ENCODE peak calls at places on chromosomes 13 and 19, in seven cellular contexts. Q, Y, Z, F, J, A and B are unnamed samples.

GRCh38 chr19:39539519-39540332 is at the start of gene EID2:
- DNase-seq in Y (peak), F (peak), A (peak), J (peak), Q (peak), Z (peak), B (peak)

GRCh38 chr19:44740351-44740824 is 8.1 kb upstream of the BCL3 start:
- DNase-seq in Y (no peak), Q (no peak), Z (no peak), J (no peak), A (no peak), F (no peak), B (no peak)

GRCh38 chr19:9171393-9171991 is 7.3 kb upstream of the OR7D2 start:
- DNase-seq in A (no peak), Y (no peak), Q (no peak), F (no peak), Z (no peak), J (no peak), B (no peak)

GRCh38 chr19:46984077-46985010 is 35.3 kb upstream of the NPAS1 start:
- DNase-seq in A (no peak), Y (no peak), Q (peak), Z (peak), J (no peak), F (no peak), B (no peak)

GRCh38 chr19:17766543-17767131 is 15.4 kb downstream of the FCHO1 start:
- DNase-seq in Q (peak), Z (peak), Y (peak), J (peak), A (peak), F (no peak), B (peak)

GRCh38 chr19:2823646-2824045 is 4.0 kb downstream of the ZNF554 start:
- DNase-seq in Z (no peak), F (no peak), A (no peak), J (no peak), Q (no peak), Y (no peak), B (no peak)

GRCh38 chr19:35332817-35333216 is 3.8 kb downstream of the CD22 start:
- DNase-seq in Q (no peak), Y (no peak), Z (no peak), F (no peak), A (no peak), J (no peak), B (no peak)

GRCh38 chr13:79432992-79433391 is 26.9 kb upstream of the RBM26 start:
- DNase-seq in F (no peak), J (no peak), Y (no peak), Q (no peak), Z (no peak), A (no peak), B (no peak)

GRCh38 chr13:28548872-28549271 is 53.9 kb upstream of the FLT1 start:
- DNase-seq in Z (no peak), J (no peak), Q (no peak), F (no peak), A (no peak), Y (no peak), B (no peak)

GRCh38 chr13:45162821-45163220 is 38.0 kb downstream of the KCTD4 start:
- DNase-seq in Q (peak), F (no peak), Z (peak), Y (peak), A (no peak), J (no peak), B (no peak)

GRCh38 chr19:10604460-10604980 is 17.4 kb upstream of the AP1M2 start:
- DNase-seq in Z (no peak), F (no peak), A (no peak), J (no peak), Q (no peak), Y (no peak), B (peak)

GRCh38 chr19:5993516-5994406 is 15.8 kb upstream of the RANBP3 start:
- DNase-seq in Y (no peak), A (no peak), Z (no peak), Q (no peak), J (peak), F (no peak), B (no peak)

GRCh38 chr13:20461481-20461859 is 64.2 kb downstream of the CRYL1 start:
- DNase-seq in Y (no peak), J (no peak), A (no peak), Z (peak), Q (peak), F (no peak), B (no peak)

GRCh38 chr19:51735759-51736449 is 12.1 kb upstream of the HAS1 start:
- DNase-seq in F (no peak), Q (no peak), J (peak), Y (no peak), A (no peak), Z (peak), B (peak)